ENCODE peak calls at places on chromosomes 3 and 15, in seven cellular contexts. L, M, F, R, B, Y and J are unnamed samples.
A peak's percentile ranks its signal among the peaks of the same experiment; 100 is the strongest.

GRCh38 chr3:192652731-192653130 is 74.6 kb downstream of the FGF12 start:
- DNase-seq in L (no peak), M (no peak), F (no peak), R (no peak), B (no peak), Y (no peak), J (no peak)

GRCh38 chr15:82108489-82109078 is 62.8 kb upstream of the MEX3B start:
- DNase-seq in L (peak; percentile 30), M (peak; percentile 77), F (peak; percentile 56), R (peak; percentile 69), B (no peak), Y (peak; percentile 55), J (peak; percentile 31)

GRCh38 chr3:34106879-34107278 is 308.4 kb downstream of the PDCD6IP start:
- DNase-seq in L (no peak), M (no peak), F (no peak), R (peak; percentile 61), B (no peak), Y (no peak), J (no peak)

GRCh38 chr3:87203807-87204206 is 23.3 kb upstream of the CHMP2B start:
- DNase-seq in L (no peak), M (no peak), F (no peak), R (no peak), B (no peak), Y (no peak), J (no peak)

GRCh38 chr3:155727836-155728235 is 17.0 kb downstream of the PLCH1 start:
- DNase-seq in L (no peak), M (no peak), F (no peak), R (no peak), B (no peak), Y (no peak), J (no peak)

GRCh38 chr3:39013289-39013688 is 38.5 kb downstream of the SCN11A start:
- DNase-seq in L (no peak), M (no peak), F (no peak), R (peak; percentile 91), B (no peak), Y (no peak), J (no peak)

GRCh38 chr3:52685285-52685704 is 418 bp downstream of the PBRM1 start:
- DNase-seq in L (no peak), M (peak; percentile 78), F (peak; percentile 72), R (peak; percentile 65), B (peak; percentile 91), Y (peak; percentile 66), J (peak; percentile 73)

GRCh38 chr15:101267320-101268104 is 9.8 kb downstream of the SELENOS start:
- DNase-seq in L (no peak), M (no peak), F (no peak), R (peak; percentile 50), B (no peak), Y (no peak), J (no peak)

GRCh38 chr3:89184151-89184550 is 76.7 kb downstream of the EPHA3 start:
- DNase-seq in L (no peak), M (no peak), F (no peak), R (peak; percentile 89), B (no peak), Y (no peak), J (no peak)

GRCh38 chr3:46006646-46007045 is 11.0 kb upstream of the FYCO1 start:
- DNase-seq in L (no peak), M (no peak), F (no peak), R (no peak), B (no peak), Y (no peak), J (no peak)

GRCh38 chr15:59349715-59350420 is 22.8 kb downstream of the MYO1E start:
- DNase-seq in L (peak; percentile 26), M (no peak), F (no peak), R (peak; percentile 62), B (peak; percentile 46), Y (no peak), J (no peak)

GRCh38 chr3:31185004-31185357 is 290.5 kb upstream of the GADL1 start:
- DNase-seq in L (no peak), M (no peak), F (no peak), R (no peak), B (no peak), Y (no peak), J (no peak)

GRCh38 chr3:129587061-129587460 is 19.4 kb downstream of the PLXND1 start:
- DNase-seq in L (no peak), M (no peak), F (no peak), R (no peak), B (no peak), Y (no peak), J (no peak)

GRCh38 chr3:12884104-12884742 is 42.9 kb upstream of the RPL32 start:
- DNase-seq in L (peak; percentile 54), M (peak; percentile 61), F (no peak), R (no peak), B (peak; percentile 70), Y (no peak), J (no peak)

GRCh38 chr15:64895285-64896065 is 16.2 kb upstream of the ANKDD1A start:
- DNase-seq in L (no peak), M (no peak), F (no peak), R (peak; percentile 20), B (no peak), Y (peak; percentile 59), J (peak; percentile 44)

GRCh38 chr15:52651868-52652267 is 27.3 kb downstream of the ATOSA start:
- DNase-seq in L (peak; percentile 64), M (peak; percentile 63), F (peak; percentile 22), R (peak; percentile 93), B (peak; percentile 19), Y (peak; percentile 52), J (peak; percentile 36)

GRCh38 chr3:132124096-132124495 is 89.3 kb upstream of the CPNE4 start:
- DNase-seq in L (no peak), M (no peak), F (no peak), R (no peak), B (no peak), Y (no peak), J (no peak)

GRCh38 chr3:38627956-38628355 is 21.5 kb downstream of the SCN5A start:
- DNase-seq in L (no peak), M (no peak), F (no peak), R (peak; percentile 49), B (no peak), Y (no peak), J (no peak)

GRCh38 chr15:79170256-79170664 is 79.7 kb upstream of the RASGRF1 start:
- DNase-seq in L (no peak), M (peak; percentile 57), F (no peak), R (no peak), B (no peak), Y (no peak), J (no peak)

GRCh38 chr15:65231306-65231705 is 20.0 kb upstream of the CILP start:
- DNase-seq in L (no peak), M (no peak), F (no peak), R (no peak), B (no peak), Y (no peak), J (no peak)

GRCh38 chr3:19960670-19961069 is 13.8 kb downstream of the RAB5A start:
- DNase-seq in L (no peak), M (no peak), F (no peak), R (no peak), B (no peak), Y (no peak), J (no peak)

GRCh38 chr3:126746395-126747177 is 42.5 kb downstream of the CHCHD6 start:
- DNase-seq in L (no peak), M (no peak), F (no peak), R (peak; percentile 41), B (no peak), Y (no peak), J (no peak)